ENCODE peak calls at places on chromosome 15, in eight cellular contexts. One of them, this sample, is unnamed.
A peak's percentile ranks its signal among the peaks of the same experiment; 100 is the strongest.

GRCh38 chr15:66151809-66152208 is 101.7 kb downstream of the MEGF11 start:
- DNase-seq in hepatocyte: no peak
- DNase-seq in stimulated activated CD4-positive, alpha-beta T cell treated with anti-CD3 and anti-CD28 coated beads, TNF-alpha, amount 100 ng/mL, for 4 hours: no peak
- DNase-seq in upper lobe of left lung: no peak
- DNase-seq in iris pigment epithelial cell: no peak
- DNase-seq in activated T-cell treated with anti-CD3 and anti-CD28 coated beads, Interleukin-2, amount 50 U/mL, for 24 hours: no peak
- DNase-seq in WTC11: peak; percentile 66
- DNase-seq in DMS79: peak; percentile 15
- DNase-seq in this sample: peak; percentile 20

GRCh38 chr15:66067687-66068086 is 185.9 kb downstream of the MEGF11 start:
- DNase-seq in hepatocyte: no peak
- DNase-seq in WTC11: peak; percentile 42
- DNase-seq in stimulated activated CD4-positive, alpha-beta T cell treated with anti-CD3 and anti-CD28 coated beads, TNF-alpha, amount 100 ng/mL, for 4 hours: no peak
- DNase-seq in DMS79: no peak
- DNase-seq in activated T-cell treated with anti-CD3 and anti-CD28 coated beads, Interleukin-2, amount 50 U/mL, for 24 hours: no peak
- DNase-seq in iris pigment epithelial cell: no peak
- DNase-seq in upper lobe of left lung: no peak
- DNase-seq in this sample: no peak

GRCh38 chr15:58498821-58499580 is 67.2 kb downstream of the LIPC start:
- DNase-seq in DMS79: no peak
- DNase-seq in stimulated activated CD4-positive, alpha-beta T cell treated with anti-CD3 and anti-CD28 coated beads, TNF-alpha, amount 100 ng/mL, for 4 hours: no peak
- DNase-seq in WTC11: no peak
- DNase-seq in hepatocyte: peak; percentile 35
- DNase-seq in activated T-cell treated with anti-CD3 and anti-CD28 coated beads, Interleukin-2, amount 50 U/mL, for 24 hours: no peak
- DNase-seq in iris pigment epithelial cell: peak; percentile 84
- DNase-seq in upper lobe of left lung: no peak
- DNase-seq in this sample: no peak

GRCh38 chr15:94075349-94075748 is 156.0 kb upstream of the MCTP2 start:
- DNase-seq in WTC11: no peak
- DNase-seq in upper lobe of left lung: no peak
- DNase-seq in DMS79: no peak
- DNase-seq in activated T-cell treated with anti-CD3 and anti-CD28 coated beads, Interleukin-2, amount 50 U/mL, for 24 hours: no peak
- DNase-seq in iris pigment epithelial cell: peak; percentile 21
- DNase-seq in hepatocyte: peak; percentile 46
- DNase-seq in stimulated activated CD4-positive, alpha-beta T cell treated with anti-CD3 and anti-CD28 coated beads, TNF-alpha, amount 100 ng/mL, for 4 hours: no peak
- DNase-seq in this sample: no peak

GRCh38 chr15:88835646-88836045 is 32.4 kb downstream of the ACAN start:
- DNase-seq in activated T-cell treated with anti-CD3 and anti-CD28 coated beads, Interleukin-2, amount 50 U/mL, for 24 hours: no peak
- DNase-seq in WTC11: no peak
- DNase-seq in DMS79: no peak
- DNase-seq in stimulated activated CD4-positive, alpha-beta T cell treated with anti-CD3 and anti-CD28 coated beads, TNF-alpha, amount 100 ng/mL, for 4 hours: no peak
- DNase-seq in iris pigment epithelial cell: peak; percentile 17
- DNase-seq in hepatocyte: no peak
- DNase-seq in upper lobe of left lung: no peak
- DNase-seq in this sample: no peak

GRCh38 chr15:75109731-75110130 is 86.3 kb downstream of the PPCDC start:
- DNase-seq in DMS79: no peak
- DNase-seq in hepatocyte: no peak
- DNase-seq in WTC11: no peak
- DNase-seq in stimulated activated CD4-positive, alpha-beta T cell treated with anti-CD3 and anti-CD28 coated beads, TNF-alpha, amount 100 ng/mL, for 4 hours: no peak
- DNase-seq in activated T-cell treated with anti-CD3 and anti-CD28 coated beads, Interleukin-2, amount 50 U/mL, for 24 hours: no peak
- DNase-seq in upper lobe of left lung: no peak
- DNase-seq in iris pigment epithelial cell: no peak
- DNase-seq in this sample: no peak

GRCh38 chr15:61227269-61228024 is 1.7 kb downstream of the RORA start:
- DNase-seq in upper lobe of left lung: peak; percentile 76
- DNase-seq in iris pigment epithelial cell: peak; percentile 60
- DNase-seq in stimulated activated CD4-positive, alpha-beta T cell treated with anti-CD3 and anti-CD28 coated beads, TNF-alpha, amount 100 ng/mL, for 4 hours: no peak
- DNase-seq in hepatocyte: peak; percentile 35
- DNase-seq in WTC11: peak; percentile 38
- DNase-seq in DMS79: no peak
- DNase-seq in activated T-cell treated with anti-CD3 and anti-CD28 coated beads, Interleukin-2, amount 50 U/mL, for 24 hours: no peak
- DNase-seq in this sample: no peak

GRCh38 chr15:68546318-68546717 is 32.5 kb upstream of the CORO2B start:
- DNase-seq in WTC11: no peak
- DNase-seq in stimulated activated CD4-positive, alpha-beta T cell treated with anti-CD3 and anti-CD28 coated beads, TNF-alpha, amount 100 ng/mL, for 4 hours: no peak
- DNase-seq in activated T-cell treated with anti-CD3 and anti-CD28 coated beads, Interleukin-2, amount 50 U/mL, for 24 hours: no peak
- DNase-seq in hepatocyte: no peak
- DNase-seq in iris pigment epithelial cell: no peak
- DNase-seq in DMS79: no peak
- DNase-seq in upper lobe of left lung: no peak
- DNase-seq in this sample: no peak

GRCh38 chr15:34802371-34802770 is 7.0 kb upstream of the ACTC1 start:
- DNase-seq in upper lobe of left lung: no peak
- DNase-seq in iris pigment epithelial cell: no peak
- DNase-seq in hepatocyte: no peak
- DNase-seq in stimulated activated CD4-positive, alpha-beta T cell treated with anti-CD3 and anti-CD28 coated beads, TNF-alpha, amount 100 ng/mL, for 4 hours: no peak
- DNase-seq in DMS79: no peak
- DNase-seq in WTC11: no peak
- DNase-seq in activated T-cell treated with anti-CD3 and anti-CD28 coated beads, Interleukin-2, amount 50 U/mL, for 24 hours: no peak
- DNase-seq in this sample: no peak

GRCh38 chr15:78065284-78065872 is 12.1 kb downstream of the TBC1D2B start:
- DNase-seq in activated T-cell treated with anti-CD3 and anti-CD28 coated beads, Interleukin-2, amount 50 U/mL, for 24 hours: no peak
- DNase-seq in stimulated activated CD4-positive, alpha-beta T cell treated with anti-CD3 and anti-CD28 coated beads, TNF-alpha, amount 100 ng/mL, for 4 hours: no peak
- DNase-seq in WTC11: peak; percentile 5
- DNase-seq in DMS79: no peak
- DNase-seq in iris pigment epithelial cell: peak; percentile 100
- DNase-seq in hepatocyte: peak; percentile 83
- DNase-seq in upper lobe of left lung: no peak
- DNase-seq in this sample: no peak

GRCh38 chr15:95371664-95372063 is 958.8 kb upstream of the NR2F2 start:
- DNase-seq in WTC11: no peak
- DNase-seq in upper lobe of left lung: no peak
- DNase-seq in DMS79: no peak
- DNase-seq in stimulated activated CD4-positive, alpha-beta T cell treated with anti-CD3 and anti-CD28 coated beads, TNF-alpha, amount 100 ng/mL, for 4 hours: no peak
- DNase-seq in hepatocyte: no peak
- DNase-seq in activated T-cell treated with anti-CD3 and anti-CD28 coated beads, Interleukin-2, amount 50 U/mL, for 24 hours: no peak
- DNase-seq in iris pigment epithelial cell: peak; percentile 61
- DNase-seq in this sample: no peak

GRCh38 chr15:45157974-45158373 is 28.2 kb downstream of the DUOX1 start:
- DNase-seq in DMS79: no peak
- DNase-seq in upper lobe of left lung: no peak
- DNase-seq in activated T-cell treated with anti-CD3 and anti-CD28 coated beads, Interleukin-2, amount 50 U/mL, for 24 hours: no peak
- DNase-seq in iris pigment epithelial cell: peak; percentile 72
- DNase-seq in WTC11: no peak
- DNase-seq in stimulated activated CD4-positive, alpha-beta T cell treated with anti-CD3 and anti-CD28 coated beads, TNF-alpha, amount 100 ng/mL, for 4 hours: no peak
- DNase-seq in hepatocyte: peak; percentile 57
- DNase-seq in this sample: no peak

GRCh38 chr15:85852969-85853368 is 58.2 kb upstream of the KLHL25 start:
- DNase-seq in DMS79: no peak
- DNase-seq in stimulated activated CD4-positive, alpha-beta T cell treated with anti-CD3 and anti-CD28 coated beads, TNF-alpha, amount 100 ng/mL, for 4 hours: no peak
- DNase-seq in upper lobe of left lung: no peak
- DNase-seq in WTC11: no peak
- DNase-seq in iris pigment epithelial cell: no peak
- DNase-seq in hepatocyte: no peak
- DNase-seq in activated T-cell treated with anti-CD3 and anti-CD28 coated beads, Interleukin-2, amount 50 U/mL, for 24 hours: no peak
- DNase-seq in this sample: no peak

GRCh38 chr15:76328962-76329361 is 7.6 kb upstream of the ISL2 start:
- DNase-seq in WTC11: no peak
- DNase-seq in stimulated activated CD4-positive, alpha-beta T cell treated with anti-CD3 and anti-CD28 coated beads, TNF-alpha, amount 100 ng/mL, for 4 hours: no peak
- DNase-seq in activated T-cell treated with anti-CD3 and anti-CD28 coated beads, Interleukin-2, amount 50 U/mL, for 24 hours: no peak
- DNase-seq in iris pigment epithelial cell: no peak
- DNase-seq in upper lobe of left lung: no peak
- DNase-seq in DMS79: no peak
- DNase-seq in hepatocyte: no peak
- DNase-seq in this sample: no peak

GRCh38 chr15:49620658-49621326 is at the start of the genes DTWD1 and FAM227B:
- DNase-seq in upper lobe of left lung: peak; percentile 98
- DNase-seq in iris pigment epithelial cell: peak; percentile 100
- DNase-seq in stimulated activated CD4-positive, alpha-beta T cell treated with anti-CD3 and anti-CD28 coated beads, TNF-alpha, amount 100 ng/mL, for 4 hours: peak; percentile 84
- DNase-seq in WTC11: peak; percentile 94
- DNase-seq in hepatocyte: peak; percentile 98
- DNase-seq in activated T-cell treated with anti-CD3 and anti-CD28 coated beads, Interleukin-2, amount 50 U/mL, for 24 hours: peak; percentile 93
- DNase-seq in DMS79: peak; percentile 71
- DNase-seq in this sample: peak; percentile 97

GRCh38 chr15:67109141-67110034 is 44.0 kb downstream of the SMAD3 start:
- DNase-seq in hepatocyte: peak; percentile 64
- DNase-seq in iris pigment epithelial cell: peak; percentile 98
- DNase-seq in WTC11: no peak
- DNase-seq in upper lobe of left lung: peak; percentile 89
- DNase-seq in activated T-cell treated with anti-CD3 and anti-CD28 coated beads, Interleukin-2, amount 50 U/mL, for 24 hours: no peak
- DNase-seq in stimulated activated CD4-positive, alpha-beta T cell treated with anti-CD3 and anti-CD28 coated beads, TNF-alpha, amount 100 ng/mL, for 4 hours: no peak
- DNase-seq in DMS79: no peak
- DNase-seq in this sample: no peak

GRCh38 chr15:41942886-41943285 is 29.5 kb downstream of the EHD4 start:
- DNase-seq in stimulated activated CD4-positive, alpha-beta T cell treated with anti-CD3 and anti-CD28 coated beads, TNF-alpha, amount 100 ng/mL, for 4 hours: no peak
- DNase-seq in iris pigment epithelial cell: no peak
- DNase-seq in activated T-cell treated with anti-CD3 and anti-CD28 coated beads, Interleukin-2, amount 50 U/mL, for 24 hours: no peak
- DNase-seq in WTC11: no peak
- DNase-seq in upper lobe of left lung: no peak
- DNase-seq in DMS79: no peak
- DNase-seq in hepatocyte: no peak
- DNase-seq in this sample: no peak

GRCh38 chr15:34188711-34189110 is 21.2 kb downstream of the KATNBL1 start:
- DNase-seq in iris pigment epithelial cell: peak; percentile 8
- DNase-seq in hepatocyte: no peak
- DNase-seq in DMS79: no peak
- DNase-seq in activated T-cell treated with anti-CD3 and anti-CD28 coated beads, Interleukin-2, amount 50 U/mL, for 24 hours: no peak
- DNase-seq in WTC11: no peak
- DNase-seq in upper lobe of left lung: no peak
- DNase-seq in stimulated activated CD4-positive, alpha-beta T cell treated with anti-CD3 and anti-CD28 coated beads, TNF-alpha, amount 100 ng/mL, for 4 hours: no peak
- DNase-seq in this sample: no peak

GRCh38 chr15:56243117-56243773 is 434 bp downstream of the RFX7 start:
- DNase-seq in DMS79: no peak
- DNase-seq in activated T-cell treated with anti-CD3 and anti-CD28 coated beads, Interleukin-2, amount 50 U/mL, for 24 hours: peak; percentile 59
- DNase-seq in iris pigment epithelial cell: peak; percentile 25
- DNase-seq in WTC11: peak; percentile 56
- DNase-seq in upper lobe of left lung: peak; percentile 82
- DNase-seq in hepatocyte: peak; percentile 60
- DNase-seq in stimulated activated CD4-positive, alpha-beta T cell treated with anti-CD3 and anti-CD28 coated beads, TNF-alpha, amount 100 ng/mL, for 4 hours: no peak
- DNase-seq in this sample: peak; percentile 32

GRCh38 chr15:41480396-41481140 is 13.1 kb upstream of the ITPKA start:
- DNase-seq in hepatocyte: no peak
- DNase-seq in stimulated activated CD4-positive, alpha-beta T cell treated with anti-CD3 and anti-CD28 coated beads, TNF-alpha, amount 100 ng/mL, for 4 hours: no peak
- DNase-seq in DMS79: no peak
- DNase-seq in activated T-cell treated with anti-CD3 and anti-CD28 coated beads, Interleukin-2, amount 50 U/mL, for 24 hours: no peak
- DNase-seq in upper lobe of left lung: no peak
- DNase-seq in iris pigment epithelial cell: no peak
- DNase-seq in WTC11: no peak
- DNase-seq in this sample: no peak

GRCh38 chr15:99439524-99439835 is 126.3 kb upstream of the MEF2A start:
- DNase-seq in upper lobe of left lung: no peak
- DNase-seq in WTC11: no peak
- DNase-seq in stimulated activated CD4-positive, alpha-beta T cell treated with anti-CD3 and anti-CD28 coated beads, TNF-alpha, amount 100 ng/mL, for 4 hours: no peak
- DNase-seq in activated T-cell treated with anti-CD3 and anti-CD28 coated beads, Interleukin-2, amount 50 U/mL, for 24 hours: peak; percentile 27
- DNase-seq in iris pigment epithelial cell: no peak
- DNase-seq in DMS79: no peak
- DNase-seq in hepatocyte: no peak
- DNase-seq in this sample: no peak

GRCh38 chr15:48596415-48596814 is 49.1 kb downstream of the FBN1 start:
- DNase-seq in stimulated activated CD4-positive, alpha-beta T cell treated with anti-CD3 and anti-CD28 coated beads, TNF-alpha, amount 100 ng/mL, for 4 hours: no peak
- DNase-seq in DMS79: no peak
- DNase-seq in WTC11: no peak
- DNase-seq in hepatocyte: no peak
- DNase-seq in iris pigment epithelial cell: no peak
- DNase-seq in upper lobe of left lung: no peak
- DNase-seq in activated T-cell treated with anti-CD3 and anti-CD28 coated beads, Interleukin-2, amount 50 U/mL, for 24 hours: no peak
- DNase-seq in this sample: no peak

GRCh38 chr15:98873441-98874218 is 134.0 kb downstream of the PGPEP1L start:
- DNase-seq in activated T-cell treated with anti-CD3 and anti-CD28 coated beads, Interleukin-2, amount 50 U/mL, for 24 hours: no peak
- DNase-seq in DMS79: no peak
- DNase-seq in iris pigment epithelial cell: peak; percentile 92
- DNase-seq in hepatocyte: no peak
- DNase-seq in upper lobe of left lung: no peak
- DNase-seq in stimulated activated CD4-positive, alpha-beta T cell treated with anti-CD3 and anti-CD28 coated beads, TNF-alpha, amount 100 ng/mL, for 4 hours: no peak
- DNase-seq in WTC11: no peak
- DNase-seq in this sample: no peak

GRCh38 chr15:41020829-41021228 is 67.6 kb downstream of the CHAC1 start:
- DNase-seq in stimulated activated CD4-positive, alpha-beta T cell treated with anti-CD3 and anti-CD28 coated beads, TNF-alpha, amount 100 ng/mL, for 4 hours: no peak
- DNase-seq in upper lobe of left lung: no peak
- DNase-seq in activated T-cell treated with anti-CD3 and anti-CD28 coated beads, Interleukin-2, amount 50 U/mL, for 24 hours: no peak
- DNase-seq in iris pigment epithelial cell: no peak
- DNase-seq in hepatocyte: no peak
- DNase-seq in DMS79: no peak
- DNase-seq in WTC11: no peak
- DNase-seq in this sample: no peak

GRCh38 chr15:34776706-34777105 is 18.6 kb downstream of the ACTC1 start:
- DNase-seq in upper lobe of left lung: no peak
- DNase-seq in DMS79: no peak
- DNase-seq in activated T-cell treated with anti-CD3 and anti-CD28 coated beads, Interleukin-2, amount 50 U/mL, for 24 hours: no peak
- DNase-seq in iris pigment epithelial cell: no peak
- DNase-seq in hepatocyte: no peak
- DNase-seq in WTC11: no peak
- DNase-seq in stimulated activated CD4-positive, alpha-beta T cell treated with anti-CD3 and anti-CD28 coated beads, TNF-alpha, amount 100 ng/mL, for 4 hours: no peak
- DNase-seq in this sample: no peak

GRCh38 chr15:49675051-49675450 is 54.2 kb downstream of the DTWD1 start:
- DNase-seq in hepatocyte: no peak
- DNase-seq in stimulated activated CD4-positive, alpha-beta T cell treated with anti-CD3 and anti-CD28 coated beads, TNF-alpha, amount 100 ng/mL, for 4 hours: no peak
- DNase-seq in DMS79: no peak
- DNase-seq in iris pigment epithelial cell: peak; percentile 89
- DNase-seq in upper lobe of left lung: no peak
- DNase-seq in activated T-cell treated with anti-CD3 and anti-CD28 coated beads, Interleukin-2, amount 50 U/mL, for 24 hours: no peak
- DNase-seq in WTC11: no peak
- DNase-seq in this sample: no peak